ENCODE peak calls at places on chromosomes 6 and 20, in eight cellular contexts. D is hepatocyte; Q is CD8-positive, alpha-beta memory T cell; N is PC-9; U is stomach; A is SJSA1; J is HCT116; H is upper lobe of left lung. L is an unnamed sample.

GRCh38 chr6:135261872-135262725 is 81.0 kb downstream of the MYB start:
- DNase-seq in D (no peak), H (no peak), J (no peak), A (no peak), N (no peak), Q (no peak), U (no peak), L (no peak)

GRCh38 chr20:1489328-1489727 is 1.9 kb downstream of the SIRPB2 start:
- DNase-seq in Q (no peak), H (no peak), J (no peak), D (no peak), A (no peak), U (no peak), N (no peak), L (no peak)

GRCh38 chr6:87574237-87574636 is 15.6 kb downstream of the RARS2 start:
- DNase-seq in N (no peak), A (no peak), D (no peak), J (no peak), Q (no peak), U (no peak), H (no peak), L (no peak)

GRCh38 chr6:113994934-113995342 is 24.0 kb upstream of the HDAC2 start:
- DNase-seq in U (no peak), A (peak; percentile 88), H (peak; percentile 26), N (peak; percentile 65), Q (no peak), D (peak; percentile 86), J (peak; percentile 88), L (peak; percentile 90)

GRCh38 chr6:13526718-13527668 is 39.6 kb upstream of the GFOD1 start:
- DNase-seq in A (no peak), H (peak; percentile 51), U (no peak), D (no peak), Q (no peak), N (no peak), J (no peak), L (peak; percentile 12)

GRCh38 chr6:156848123-156848522 is 70.9 kb downstream of the ARID1B start:
- DNase-seq in J (no peak), Q (no peak), H (no peak), N (no peak), U (no peak), D (no peak), A (no peak), L (no peak)

GRCh38 chr20:32091888-32092346 is 17.6 kb upstream of the TM9SF4 start:
- DNase-seq in J (peak; percentile 62), D (peak; percentile 95), U (peak; percentile 78), H (peak; percentile 78), A (peak; percentile 82), Q (peak; percentile 56), N (peak; percentile 83), L (peak; percentile 91)

GRCh38 chr6:112180095-112180820 is 74.1 kb downstream of the LAMA4 start:
- DNase-seq in U (no peak), D (peak; percentile 91), H (no peak), J (peak; percentile 74), A (peak; percentile 55), N (peak; percentile 26), Q (peak; percentile 34), L (peak; percentile 96)

GRCh38 chr6:107075951-107076381 is 39.3 kb downstream of the BEND3 start:
- DNase-seq in H (no peak), A (no peak), N (no peak), Q (no peak), D (no peak), J (no peak), U (no peak), L (peak; percentile 20)

GRCh38 chr6:63319911-63320310 is at the start of gene LGSN:
- DNase-seq in N (no peak), U (no peak), H (no peak), J (no peak), Q (no peak), A (no peak), D (no peak), L (no peak)

GRCh38 chr6:43730634-43731033 is 39.4 kb upstream of the VEGFA start:
- DNase-seq in A (no peak), J (no peak), H (no peak), Q (no peak), D (no peak), U (no peak), N (no peak), L (no peak)
- H3K27me3 ChIP-seq in A (no peaks in the 10 kb centered on the region), J (no peaks in the 10 kb centered on the region), H (no peaks in the 10 kb centered on the region), Q (no peaks in the 10 kb centered on the region), D (no peaks in the 10 kb centered on the region), U (no peaks in the 10 kb centered on the region), N (no peaks in the 10 kb centered on the region), L (no peaks in the 10 kb centered on the region)

GRCh38 chr6:80449756-80450155 is 343.3 kb downstream of the BCKDHB start:
- DNase-seq in H (no peak), D (no peak), U (no peak), A (no peak), N (no peak), J (no peak), Q (no peak), L (no peak)

GRCh38 chr6:80457044-80457933 is 350.8 kb downstream of the BCKDHB start:
- DNase-seq in Q (no peak), H (peak; percentile 43), U (peak; percentile 60), A (peak; percentile 75), J (peak; percentile 38), D (peak; percentile 70), N (peak; percentile 49), L (no peak)

GRCh38 chr6:80460396-80460912 is 354.0 kb downstream of the BCKDHB start:
- DNase-seq in J (no peak), D (no peak), Q (no peak), U (no peak), H (no peak), N (no peak), A (no peak), L (no peak)

GRCh38 chr6:80454197-80454596 is 347.7 kb downstream of the BCKDHB start:
- DNase-seq in A (peak; percentile 76), Q (peak; percentile 2), U (no peak), H (no peak), J (peak; percentile 37), D (no peak), N (peak; percentile 56), L (no peak)

GRCh38 chr6:80454661-80455365 is 348.3 kb downstream of the BCKDHB start:
- DNase-seq in U (no peak), D (no peak), N (no peak), H (no peak), A (no peak), J (no peak), Q (no peak), L (no peak)
- H3K27ac ChIP-seq in U (no peak overlapping the region), D (no peak overlapping the region), N (peak overlapping the region; percentile 60), H (no peak overlapping the region), A (peak overlapping the region; percentile 49), J (no peak overlapping the region), Q (no peak overlapping the region), L (peak overlapping the region; percentile 32)

GRCh38 chr6:108193835-108194234 is 28.0 kb downstream of the NR2E1 start:
- DNase-seq in Q (no peak), N (no peak), H (no peak), J (no peak), D (no peak), A (no peak), U (no peak), L (no peak)
- H3K27me3 ChIP-seq in Q (no peaks in the 10 kb centered on the region), N (no peaks in the 10 kb centered on the region), H (no peaks in the 10 kb centered on the region), J (no peaks in the 10 kb centered on the region), D (peaks cover 7% of the 10 kb centered on the region), A (no peaks in the 10 kb centered on the region), U (no peaks in the 10 kb centered on the region), L (no peaks in the 10 kb centered on the region)

DNA sequence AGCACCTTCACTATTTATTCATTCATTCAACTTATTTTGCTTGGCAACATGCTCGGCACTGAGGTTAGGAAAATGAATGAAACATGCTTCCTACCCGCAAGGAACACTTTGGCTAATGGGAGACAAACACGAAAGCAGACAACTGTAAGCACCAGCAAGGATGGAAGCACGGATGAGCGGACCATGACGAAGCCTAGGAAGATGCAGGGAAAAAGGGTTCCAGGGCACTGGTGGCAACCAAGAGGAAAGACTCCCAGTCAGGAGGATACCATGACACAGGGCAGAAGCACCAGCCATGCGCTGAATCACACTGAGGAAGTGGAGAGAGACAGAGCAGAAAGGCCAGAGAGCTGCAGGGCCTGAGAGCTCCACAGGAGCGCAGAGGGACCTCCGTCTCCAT is 9.8 kb downstream of the PDE10A start:
- DNase-seq in U (no peak), Q (no peak), N (no peak), H (no peak), A (no peak), D (no peak), J (no peak), L (no peak)
- H3K27ac ChIP-seq in U (no peak overlapping the region), Q (no peak overlapping the region), N (no peak overlapping the region), H (no peak overlapping the region), A (no peak overlapping the region), D (no peak overlapping the region), J (no peak overlapping the region), L (no peak overlapping the region)

GRCh38 chr6:1312193-1312443 is 220 bp downstream of the FOXQ1 start:
- DNase-seq in J (no peak), Q (no peak), D (no peak), A (no peak), N (no peak), U (no peak), H (no peak), L (no peak)
- H3K27me3 ChIP-seq in J (no peaks in the 10 kb centered on the region), Q (peaks cover 12% of the 10 kb centered on the region), D (peaks cover 62% of the 10 kb centered on the region), A (no peaks in the 10 kb centered on the region), N (no peaks in the 10 kb centered on the region), U (no peaks in the 10 kb centered on the region), H (no peaks in the 10 kb centered on the region), L (no peaks in the 10 kb centered on the region)

GRCh38 chr6:35082046-35082732 is 59.0 kb downstream of the TCP11 start:
- DNase-seq in U (no peak), D (no peak), N (no peak), A (peak; percentile 37), J (no peak), Q (no peak), H (peak; percentile 16), L (no peak)

GRCh38 chr6:35080016-35080680 is 61.0 kb downstream of the TCP11 start:
- DNase-seq in A (no peak), Q (no peak), J (no peak), D (no peak), U (no peak), N (no peak), H (no peak), L (no peak)

GRCh38 chr6:35079311-35080000 is 61.7 kb downstream of the TCP11 start:
- DNase-seq in A (no peak), H (no peak), J (no peak), D (no peak), N (no peak), U (no peak), Q (no peak), L (no peak)

GRCh38 chr6:35081426-35081851 is 59.7 kb downstream of the TCP11 start:
- DNase-seq in Q (no peak), A (peak; percentile 37), U (no peak), N (no peak), J (no peak), H (peak; percentile 18), D (no peak), L (no peak)

GRCh38 chr6:35080821-35081425 is 60.2 kb downstream of the TCP11 start:
- DNase-seq in J (no peak), N (no peak), A (peak; percentile 34), U (no peak), Q (no peak), D (no peak), H (peak; percentile 21), L (no peak)
- H3K27ac ChIP-seq in J (no peak overlapping the region), N (no peak overlapping the region), A (no peak overlapping the region), U (peak overlapping the region; percentile 29), Q (no peak overlapping the region), D (no peak overlapping the region), H (peak overlapping the region; percentile 37), L (no peak overlapping the region)

DNA sequence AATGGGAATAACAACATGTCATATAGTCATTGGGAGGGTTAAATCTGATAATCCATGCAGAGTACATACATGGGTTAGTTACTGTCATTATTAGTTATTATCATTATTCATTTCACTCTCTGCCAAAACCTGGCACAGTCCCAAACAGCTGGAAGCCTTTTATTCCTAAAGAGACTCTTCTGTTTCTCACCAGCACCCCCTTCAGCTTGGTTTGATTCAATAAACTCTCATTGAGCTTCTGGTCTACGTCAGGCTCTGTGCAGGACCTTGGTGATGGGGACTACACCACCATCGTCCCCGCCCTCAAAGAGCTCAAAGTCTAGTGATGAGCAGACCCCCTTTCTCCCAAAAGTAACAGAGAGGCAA is 2.3 kb downstream of the KCNK15 start:
- DNase-seq in U (no peak), D (no peak), N (no peak), A (no peak), Q (no peak), H (no peak), J (peak; percentile 18), L (no peak)
- H3K27me3 ChIP-seq in U (no peaks in the 10 kb centered on the region), D (peaks cover 4% of the 10 kb centered on the region), N (peaks cover 42% of the 10 kb centered on the region), A (peaks cover 76% of the 10 kb centered on the region), Q (peaks cover 12% of the 10 kb centered on the region), H (no peaks in the 10 kb centered on the region), J (no peaks in the 10 kb centered on the region), L (peaks cover 36% of the 10 kb centered on the region)

L was measured in SJCRH30.